ENCODE peak calls at places on chromosomes 3 and 15, in nine cellular contexts. A, I, C, E, G, J, Q, W and H are unnamed samples.

GRCh38 chr3:36876181-36876936 is 68.5 kb downstream of the TRANK1 start:
- DNase-seq in A (no peak), I (no peak), C (no peak), E (no peak), G (no peak), J (peak), Q (no peak), W (peak), H (no peak)

GRCh38 chr3:12585181-12585580 is 28.3 kb downstream of the MKRN2 start:
- DNase-seq in A (no peak), I (no peak), C (no peak), E (no peak), G (no peak), J (no peak), Q (no peak), W (no peak), H (no peak)

GRCh38 chr3:22443834-22444233 is 692.8 kb upstream of the ZNF385D start:
- DNase-seq in A (no peak), I (no peak), C (no peak), E (no peak), G (no peak), J (no peak), Q (no peak), W (no peak), H (no peak)

GRCh38 chr15:100245496-100245838 is 96.3 kb downstream of the ADAMTS17 start:
- DNase-seq in A (no peak), I (no peak), C (no peak), E (no peak), G (no peak), J (no peak), Q (no peak), W (no peak), H (no peak)

GRCh38 chr3:109336272-109336957 is 931 bp downstream of the DPPA4 start:
- DNase-seq in A (no peak), I (no peak), C (no peak), E (no peak), G (peak), J (peak), Q (no peak), W (no peak), H (peak)

GRCh38 chr3:133492159-133492860 is 81.2 kb upstream of the CDV3 start:
- DNase-seq in A (no peak), I (no peak), C (no peak), E (no peak), G (no peak), J (no peak), Q (no peak), W (peak), H (no peak)

GRCh38 chr3:72904156-72904555 is 16.3 kb downstream of the GXYLT2 start:
- DNase-seq in A (no peak), I (no peak), C (no peak), E (no peak), G (no peak), J (no peak), Q (no peak), W (no peak), H (no peak)

GRCh38 chr3:58749948-58750347 is 83.4 kb upstream of the FAM3D start:
- DNase-seq in A (no peak), I (no peak), C (no peak), E (no peak), G (no peak), J (no peak), Q (no peak), W (no peak), H (no peak)

GRCh38 chr15:90241343-90242192 is 7.6 kb downstream of the GDPGP1 start:
- DNase-seq in A (no peak), I (no peak), C (no peak), E (no peak), G (no peak), J (no peak), Q (no peak), W (no peak), H (no peak)

GRCh38 chr3:82080261-82080660 is 318.8 kb upstream of the GBE1 start:
- DNase-seq in A (no peak), I (no peak), C (no peak), E (no peak), G (peak), J (no peak), Q (no peak), W (no peak), H (no peak)

GRCh38 chr3:174462908-174463307 is 396.2 kb upstream of the NAALADL2 start:
- DNase-seq in A (no peak), I (no peak), C (no peak), E (no peak), G (peak), J (no peak), Q (no peak), W (no peak), H (no peak)

GRCh38 chr15:67998599-67999122 is 55.5 kb upstream of the PIAS1 start:
- DNase-seq in A (no peak), I (no peak), C (no peak), E (no peak), G (peak), J (no peak), Q (no peak), W (no peak), H (peak)

GRCh38 chr15:42138411-42138810 is 18.0 kb downstream of the PLA2G4F start:
- DNase-seq in A (no peak), I (no peak), C (no peak), E (no peak), G (no peak), J (no peak), Q (peak), W (no peak), H (no peak)

GRCh38 chr15:63198315-63198714 is 8.9 kb downstream of the RAB8B start:
- DNase-seq in A (no peak), I (no peak), C (no peak), E (no peak), G (peak), J (no peak), Q (no peak), W (no peak), H (no peak)

GRCh38 chr15:27089233-27089586 is 118.2 kb downstream of the GABRG3 start:
- DNase-seq in A (no peak), I (no peak), C (no peak), E (no peak), G (no peak), J (no peak), Q (no peak), W (no peak), H (no peak)

GRCh38 chr15:98899266-98900021 is 108.1 kb downstream of the PGPEP1L start:
- DNase-seq in A (no peak), I (no peak), C (peak), E (no peak), G (no peak), J (no peak), Q (peak), W (no peak), H (no peak)

GRCh38 chr15:77083381-77084160 is 12.7 kb upstream of the TSPAN3 start:
- DNase-seq in A (peak), I (no peak), C (peak), E (peak), G (peak), J (peak), Q (peak), W (peak), H (peak)

GRCh38 chr15:65920825-65921309 is 51.6 kb downstream of the RAB11A start:
- DNase-seq in A (no peak), I (no peak), C (no peak), E (no peak), G (no peak), J (no peak), Q (no peak), W (no peak), H (peak)

GRCh38 chr3:147420361-147421183 is 11.4 kb downstream of the ZIC1 start:
- DNase-seq in A (no peak), I (no peak), C (no peak), E (no peak), G (no peak), J (no peak), Q (no peak), W (no peak), H (no peak)

GRCh38 chr3:188150982-188151381 is 3.0 kb upstream of the LPP start:
- DNase-seq in A (no peak), I (no peak), C (no peak), E (no peak), G (no peak), J (no peak), Q (no peak), W (no peak), H (no peak)

GRCh38 chr3:146589899-146590508 is 15.1 kb downstream of the PLSCR5 start:
- DNase-seq in A (peak), I (peak), C (no peak), E (no peak), G (peak), J (no peak), Q (no peak), W (peak), H (peak)

GRCh38 chr15:88016373-88016772 is 240.2 kb downstream of the NTRK3 start:
- DNase-seq in A (no peak), I (no peak), C (no peak), E (no peak), G (no peak), J (no peak), Q (no peak), W (no peak), H (no peak)

GRCh38 chr15:88012711-88013110 is 243.8 kb downstream of the NTRK3 start:
- DNase-seq in A (no peak), I (no peak), C (no peak), E (no peak), G (no peak), J (no peak), Q (no peak), W (no peak), H (no peak)

GRCh38 chr15:88013111-88013510 is 243.4 kb downstream of the NTRK3 start:
- DNase-seq in A (no peak), I (no peak), C (no peak), E (no peak), G (no peak), J (no peak), Q (no peak), W (no peak), H (no peak)

GRCh38 chr15:88014492-88014891 is 242.0 kb downstream of the NTRK3 start:
- DNase-seq in A (no peak), I (no peak), C (no peak), E (no peak), G (no peak), J (no peak), Q (no peak), W (no peak), H (no peak)

GRCh38 chr15:88015228-88015860 is 241.2 kb downstream of the NTRK3 start:
- DNase-seq in A (no peak), I (no peak), C (no peak), E (no peak), G (no peak), J (no peak), Q (no peak), W (no peak), H (no peak)
- TF ChIP-seq CTCF in A (no peak), I (no peak), C (no peak), E (no peak), G (no peak), J (no peak), Q (peak), W (no peak), H (no peak)

DNA sequence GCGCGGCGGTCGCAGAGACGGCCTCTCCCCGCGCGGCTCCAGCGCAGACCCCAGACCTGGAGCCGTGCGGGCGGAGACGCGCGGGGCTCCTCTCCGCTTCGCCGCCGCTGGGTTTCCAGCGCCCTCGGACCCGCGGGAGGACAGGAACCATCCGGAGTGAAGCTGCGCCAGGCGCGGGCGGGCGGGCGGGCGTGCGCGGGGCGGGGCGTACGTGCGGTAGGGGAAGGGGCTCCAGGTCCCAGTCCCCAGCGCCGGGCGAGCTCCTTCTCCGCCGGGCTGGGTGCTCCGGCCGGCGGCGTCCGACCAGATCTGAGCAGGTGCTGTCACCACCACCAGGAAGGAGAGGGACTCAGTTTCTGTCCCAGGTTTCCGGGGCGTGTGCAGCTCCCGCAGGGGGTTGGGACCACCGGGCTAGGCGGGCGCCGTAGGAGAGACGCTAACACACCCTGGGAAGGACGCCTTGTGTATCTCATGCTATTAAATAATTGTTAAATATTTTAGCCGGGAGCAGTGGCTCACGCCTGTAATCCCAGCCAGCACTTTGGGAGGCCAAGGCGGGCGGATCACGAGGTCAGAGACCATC is at the start of gene CHRNA3:
- DNase-seq in A (no peak), I (no peak), C (no peak), E (no peak), G (no peak), J (peak), Q (no peak), W (no peak), H (no peak)
- H3K4me3 ChIP-seq in A (peak), I (no peak), C (peak), E (peak), G (no peak), J (no peak), Q (peak), W (no peak), H (no peak)

GRCh38 chr3:112333002-112333385 is at the start of gene CD200:
- DNase-seq in A (peak), I (no peak), C (peak), E (peak), G (peak), J (peak), Q (peak), W (peak), H (peak)
- TF ChIP-seq CTCF in A (no peak), I (no peak), C (no peak), E (no peak), G (no peak), J (no peak), Q (peak), W (no peak), H (no peak)

GRCh38 chr3:171896341-171896740 is 53.2 kb downstream of the TMEM212 start:
- DNase-seq in A (no peak), I (no peak), C (no peak), E (no peak), G (no peak), J (no peak), Q (no peak), W (no peak), H (no peak)

GRCh38 chr3:171898192-171898591 is 55.0 kb downstream of the TMEM212 start:
- DNase-seq in A (no peak), I (no peak), C (no peak), E (no peak), G (peak), J (no peak), Q (no peak), W (no peak), H (no peak)

GRCh38 chr3:171892457-171892856 is 49.3 kb downstream of the TMEM212 start:
- DNase-seq in A (no peak), I (no peak), C (no peak), E (no peak), G (no peak), J (no peak), Q (no peak), W (no peak), H (no peak)

GRCh38 chr3:171900396-171900795 is 57.2 kb downstream of the TMEM212 start:
- DNase-seq in A (no peak), I (no peak), C (no peak), E (no peak), G (no peak), J (no peak), Q (no peak), W (no peak), H (no peak)

GRCh38 chr3:171895890-171896289 is 52.7 kb downstream of the TMEM212 start:
- DNase-seq in A (no peak), I (no peak), C (no peak), E (no peak), G (no peak), J (no peak), Q (no peak), W (no peak), H (no peak)
- H3K4me3 ChIP-seq in A (no peak), I (no peak), C (no peak), E (no peak), G (no peak), J (no peak), Q (no peak), W (no peak), H (no peak)

DNA sequence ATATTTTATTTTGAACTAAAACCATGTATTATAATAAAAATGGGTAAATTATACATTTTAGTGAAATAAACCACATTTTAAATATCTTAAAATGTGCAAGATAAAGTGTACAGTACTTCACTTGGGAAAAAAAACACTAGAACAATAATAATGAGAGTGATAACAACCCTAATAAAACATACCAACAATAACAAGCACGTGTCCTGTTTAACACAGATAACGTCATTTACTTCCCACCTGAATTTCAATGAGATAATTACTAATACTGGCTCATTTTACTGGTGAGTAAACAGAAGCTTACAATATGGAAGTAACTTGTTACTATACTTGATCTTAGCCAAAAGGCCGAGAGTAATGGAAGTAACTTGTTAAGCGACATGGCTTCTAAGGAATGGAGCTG is 110.2 kb upstream of the PRTG start:
- DNase-seq in A (no peak), I (no peak), C (no peak), E (no peak), G (no peak), J (no peak), Q (no peak), W (no peak), H (no peak)
- TF ChIP-seq CTCF in A (no peak), I (no peak), C (no peak), E (no peak), G (no peak), J (no peak), Q (no peak), W (no peak), H (no peak)

GRCh38 chr3:19151171-19151570 is 2.9 kb downstream of the KCNH8 start:
- DNase-seq in A (no peak), I (no peak), C (no peak), E (no peak), G (no peak), J (no peak), Q (no peak), W (no peak), H (no peak)

GRCh38 chr3:19149388-19149787 is 1.1 kb downstream of the KCNH8 start:
- DNase-seq in A (no peak), I (no peak), C (no peak), E (no peak), G (peak), J (peak), Q (no peak), W (peak), H (peak)

GRCh38 chr3:19147905-19148767 is at the start of gene KCNH8:
- DNase-seq in A (no peak), I (no peak), C (no peak), E (peak), G (no peak), J (peak), Q (no peak), W (peak), H (no peak)

GRCh38 chr3:19146685-19147650 is 1.3 kb upstream of the KCNH8 start:
- DNase-seq in A (peak), I (no peak), C (peak), E (peak), G (peak), J (peak), Q (peak), W (peak), H (peak)

DNA sequence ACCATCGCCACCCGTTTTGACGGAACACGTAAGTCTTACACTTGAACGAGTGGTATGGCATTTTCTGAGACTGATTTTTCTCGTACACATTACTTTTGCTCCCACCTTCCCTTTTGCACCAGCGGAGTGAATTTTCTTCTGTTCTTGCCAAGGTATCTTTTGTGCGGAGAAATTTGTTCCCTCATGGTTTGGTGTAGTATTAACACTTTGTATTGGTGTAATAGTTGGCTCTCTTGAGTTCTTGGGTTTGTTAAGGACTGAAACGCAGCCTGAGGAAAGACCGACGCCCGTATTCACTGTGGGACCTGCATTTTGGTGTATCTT is 420 bp downstream of the KCNH8 start:
- DNase-seq in A (no peak), I (no peak), C (no peak), E (no peak), G (no peak), J (no peak), Q (no peak), W (no peak), H (no peak)
- H3K4me3 ChIP-seq in A (peak), I (no peak), C (peak), E (peak), G (no peak), J (no peak), Q (peak), W (no peak), H (no peak)

GRCh38 chr3:115912372-115912771 is 289.1 kb downstream of the GAP43 start:
- DNase-seq in A (peak), I (no peak), C (no peak), E (no peak), G (peak), J (no peak), Q (no peak), W (no peak), H (peak)

GRCh38 chr3:115918900-115919299 is 295.6 kb downstream of the GAP43 start:
- DNase-seq in A (no peak), I (no peak), C (no peak), E (no peak), G (no peak), J (no peak), Q (no peak), W (no peak), H (no peak)

GRCh38 chr3:115915061-115915460 is 291.8 kb downstream of the GAP43 start:
- DNase-seq in A (no peak), I (no peak), C (no peak), E (no peak), G (no peak), J (no peak), Q (no peak), W (no peak), H (no peak)

GRCh38 chr3:115916866-115917265 is 293.6 kb downstream of the GAP43 start:
- DNase-seq in A (no peak), I (no peak), C (no peak), E (no peak), G (no peak), J (no peak), Q (no peak), W (no peak), H (no peak)

GRCh38 chr3:115913069-115913686 is 289.9 kb downstream of the GAP43 start:
- DNase-seq in A (no peak), I (no peak), C (no peak), E (no peak), G (peak), J (no peak), Q (no peak), W (no peak), H (peak)
- TF ChIP-seq CTCF in A (no peak), I (peak), C (no peak), E (peak), G (peak), J (no peak), Q (no peak), W (peak), H (peak)

GRCh38 chr15:61047783-61048182 is 181.3 kb downstream of the RORA start:
- DNase-seq in A (no peak), I (no peak), C (no peak), E (no peak), G (peak), J (no peak), Q (no peak), W (no peak), H (peak)
- H3K4me3 ChIP-seq in A (no peak), I (no peak), C (no peak), E (no peak), G (no peak), J (no peak), Q (no peak), W (no peak), H (no peak)

GRCh38 chr15:71069693-71070092 is 45.6 kb upstream of the THSD4 start:
- DNase-seq in A (no peak), I (no peak), C (no peak), E (no peak), G (no peak), J (no peak), Q (no peak), W (no peak), H (no peak)
- TF ChIP-seq CTCF in A (no peak), I (peak), C (no peak), E (no peak), G (peak), J (no peak), Q (no peak), W (peak), H (no peak)

GRCh38 chr3:173140986-173141385 is at the start of gene SPATA16:
- DNase-seq in A (no peak), I (no peak), C (no peak), E (no peak), G (no peak), J (no peak), Q (no peak), W (no peak), H (no peak)
- H3K4me3 ChIP-seq in A (no peak), I (no peak), C (no peak), E (no peak), G (no peak), J (no peak), Q (no peak), W (no peak), H (no peak)